ENCODE peak calls at places on chromosomes 7 and 10, in five cellular contexts. One of them, this sample, is unnamed. For H3K36me3, the result is how much of the 10 kb centered on the place peaks cover.

GRCh38 chr7:42694894-42695553 is 216.8 kb downstream of the C7orf25 start:
- DNase-seq in K562: no peak
- DNase-seq in stomach: peak
- DNase-seq in GM12878: no peak
- DNase-seq in transverse colon: no peak
- DNase-seq in this sample: no peak

GRCh38 chr10:60461688-60462087 is 72.0 kb upstream of the ANK3 start:
- DNase-seq in stomach: no peak
- DNase-seq in GM12878: no peak
- DNase-seq in transverse colon: no peak
- DNase-seq in K562: no peak
- DNase-seq in this sample: no peak

GRCh38 chr7:15167912-15168311 is 265.4 kb upstream of the DGKB start:
- DNase-seq in K562: no peak
- DNase-seq in GM12878: no peak
- DNase-seq in stomach: no peak
- DNase-seq in transverse colon: no peak
- DNase-seq in this sample: no peak

GRCh38 chr10:8173243-8173865 is 118.9 kb downstream of the GATA3 start:
- DNase-seq in transverse colon: no peak
- DNase-seq in K562: no peak
- DNase-seq in stomach: no peak
- DNase-seq in GM12878: no peak
- DNase-seq in this sample: no peak

GRCh38 chr7:80499350-80499955 is 12.4 kb downstream of the GNAT3 start:
- DNase-seq in GM12878: no peak
- DNase-seq in K562: no peak
- DNase-seq in transverse colon: no peak
- DNase-seq in stomach: no peak
- DNase-seq in this sample: peak

GRCh38 chr7:17041324-17041723 is 159.5 kb upstream of the AGR3 start:
- DNase-seq in transverse colon: no peak
- DNase-seq in K562: no peak
- DNase-seq in stomach: no peak
- DNase-seq in GM12878: no peak
- DNase-seq in this sample: no peak

GRCh38 chr7:77702451-77703219 is 6.4 kb downstream of the RSBN1L start:
- DNase-seq in GM12878: no peak
- DNase-seq in K562: no peak
- DNase-seq in stomach: no peak
- DNase-seq in transverse colon: no peak
- DNase-seq in this sample: no peak

GRCh38 chr7:19405546-19405945 is 260.3 kb upstream of the FERD3L start:
- DNase-seq in K562: no peak
- DNase-seq in GM12878: no peak
- DNase-seq in stomach: no peak
- DNase-seq in transverse colon: no peak
- DNase-seq in this sample: no peak

GRCh38 chr7:89042963-89043362 is 247.4 kb upstream of the TEX47 start:
- DNase-seq in stomach: no peak
- DNase-seq in transverse colon: no peak
- DNase-seq in GM12878: no peak
- DNase-seq in K562: no peak
- DNase-seq in this sample: no peak

GRCh38 chr7:75696263-75697037 is 42.3 kb downstream of the HIP1 start:
- DNase-seq in K562: no peak
- DNase-seq in GM12878: no peak
- DNase-seq in transverse colon: no peak
- DNase-seq in stomach: no peak
- DNase-seq in this sample: no peak

GRCh38 chr10:91350651-91351081 is 59.5 kb upstream of the HECTD2 start:
- DNase-seq in transverse colon: no peak
- DNase-seq in K562: no peak
- DNase-seq in GM12878: no peak
- DNase-seq in stomach: no peak
- DNase-seq in this sample: no peak

GRCh38 chr7:117061751-117062150 is 108.5 kb downstream of the ST7 start:
- DNase-seq in transverse colon: no peak
- DNase-seq in K562: no peak
- DNase-seq in stomach: no peak
- DNase-seq in GM12878: no peak
- DNase-seq in this sample: no peak

GRCh38 chr10:50582061-50582460 is 41.7 kb downstream of the SGMS1 start:
- DNase-seq in transverse colon: no peak
- DNase-seq in GM12878: no peak
- DNase-seq in stomach: no peak
- DNase-seq in K562: no peak
- DNase-seq in this sample: no peak

GRCh38 chr10:59622320-59622901 is 87.2 kb downstream of the SLC16A9 start:
- DNase-seq in stomach: peak
- DNase-seq in K562: peak
- DNase-seq in GM12878: no peak
- DNase-seq in transverse colon: peak
- DNase-seq in this sample: no peak

GRCh38 chr7:15016726-15017125 is 114.2 kb upstream of the DGKB start:
- DNase-seq in K562: no peak
- DNase-seq in GM12878: no peak
- DNase-seq in transverse colon: no peak
- DNase-seq in stomach: no peak
- DNase-seq in this sample: no peak

GRCh38 chr7:152411389-152411788 is 24.4 kb downstream of the KMT2C start:
- DNase-seq in GM12878: no peak
- DNase-seq in stomach: no peak
- DNase-seq in transverse colon: no peak
- DNase-seq in K562: no peak
- DNase-seq in this sample: no peak

GRCh38 chr7:35819954-35820703 is 19.3 kb downstream of the SEPTIN7 start:
- DNase-seq in stomach: no peak
- DNase-seq in transverse colon: no peak
- DNase-seq in GM12878: no peak
- DNase-seq in K562: no peak
- DNase-seq in this sample: no peak

GRCh38 chr7:85426487-85426960 is 239.7 kb upstream of the SEMA3D start:
- DNase-seq in transverse colon: no peak
- DNase-seq in K562: no peak
- DNase-seq in stomach: no peak
- DNase-seq in GM12878: no peak
- DNase-seq in this sample: no peak

GRCh38 chr7:41576176-41576575 is 126.7 kb downstream of the INHBA start:
- DNase-seq in K562: no peak
- DNase-seq in transverse colon: no peak
- DNase-seq in stomach: no peak
- DNase-seq in GM12878: no peak
- DNase-seq in this sample: no peak

GRCh38 chr10:45580371-45580770 is 92.2 kb downstream of the ZFAND4 start:
- DNase-seq in GM12878: peak
- DNase-seq in transverse colon: no peak
- DNase-seq in stomach: no peak
- DNase-seq in K562: no peak
- DNase-seq in this sample: no peak

GRCh38 chr7:36355490-36355889 is 34.2 kb upstream of the ANLN start:
- DNase-seq in stomach: no peak
- DNase-seq in transverse colon: no peak
- DNase-seq in GM12878: no peak
- DNase-seq in K562: no peak
- DNase-seq in this sample: no peak

GRCh38 chr7:4842302-4843064 is 19.3 kb downstream of the PAPOLB start:
- DNase-seq in transverse colon: no peak
- DNase-seq in GM12878: no peak
- DNase-seq in stomach: no peak
- DNase-seq in K562: no peak
- DNase-seq in this sample: no peak

GRCh38 chr10:83959330-83959729 is 180.0 kb upstream of the GHITM start:
- DNase-seq in transverse colon: no peak
- DNase-seq in stomach: no peak
- DNase-seq in GM12878: no peak
- DNase-seq in K562: no peak
- DNase-seq in this sample: no peak

GRCh38 chr10:52064084-52064845 is 249.8 kb upstream of the DKK1 start:
- DNase-seq in transverse colon: no peak
- DNase-seq in stomach: no peak
- DNase-seq in GM12878: no peak
- DNase-seq in K562: no peak
- DNase-seq in this sample: no peak

GRCh38 chr10:129057856-129058663 is 409.0 kb upstream of the MGMT start:
- DNase-seq in GM12878: peak
- DNase-seq in stomach: no peak
- DNase-seq in transverse colon: peak
- DNase-seq in K562: no peak
- DNase-seq in this sample: peak

GRCh38 chr10:121754667-121755066 is 156.4 kb upstream of the FGFR2 start:
- DNase-seq in transverse colon: no peak
- DNase-seq in stomach: no peak
- DNase-seq in K562: no peak
- DNase-seq in GM12878: no peak
- DNase-seq in this sample: no peak

GRCh38 chr10:90777614-90778013 is 80.2 kb downstream of the HTR7 start:
- DNase-seq in K562: no peak
- DNase-seq in stomach: no peak
- DNase-seq in GM12878: no peak
- DNase-seq in transverse colon: no peak
- DNase-seq in this sample: no peak

GRCh38 chr7:121384159-121384745 is 11.9 kb downstream of the FAM3C start:
- DNase-seq in GM12878: no peak
- DNase-seq in K562: no peak
- DNase-seq in transverse colon: no peak
- DNase-seq in stomach: peak
- DNase-seq in this sample: no peak

GRCh38 chr7:126840869-126841268 is 411.9 kb downstream of the GRM8 start:
- DNase-seq in transverse colon: no peak
- DNase-seq in K562: no peak
- DNase-seq in stomach: no peak
- DNase-seq in GM12878: no peak
- DNase-seq in this sample: no peak

GRCh38 chr10:80473692-80474596 is 19.8 kb downstream of the TSPAN14 start:
- DNase-seq in transverse colon: no peak
- DNase-seq in stomach: no peak
- DNase-seq in K562: no peak
- DNase-seq in GM12878: no peak
- DNase-seq in this sample: no peak

GRCh38 chr10:87635498-87636312 is 24.0 kb upstream of the PAPSS2 start:
- DNase-seq in K562: no peak
- DNase-seq in transverse colon: no peak
- DNase-seq in GM12878: peak
- DNase-seq in stomach: no peak
- DNase-seq in this sample: no peak

GRCh38 chr7:80521809-80522208 is 9.9 kb upstream of the GNAT3 start:
- DNase-seq in stomach: no peak
- DNase-seq in K562: no peak
- DNase-seq in transverse colon: no peak
- DNase-seq in GM12878: no peak
- DNase-seq in this sample: no peak

GRCh38 chr10:62733654-62734293 is 70.7 kb upstream of the ADO start:
- DNase-seq in GM12878: no peak
- DNase-seq in transverse colon: no peak
- DNase-seq in stomach: no peak
- DNase-seq in K562: no peak
- DNase-seq in this sample: no peak

GRCh38 chr7:98930921-98931320 is 52.6 kb downstream of the TRRAP start:
- DNase-seq in K562: no peak
- DNase-seq in GM12878: peak
- DNase-seq in stomach: no peak
- DNase-seq in transverse colon: no peak
- DNase-seq in this sample: no peak

DNA sequence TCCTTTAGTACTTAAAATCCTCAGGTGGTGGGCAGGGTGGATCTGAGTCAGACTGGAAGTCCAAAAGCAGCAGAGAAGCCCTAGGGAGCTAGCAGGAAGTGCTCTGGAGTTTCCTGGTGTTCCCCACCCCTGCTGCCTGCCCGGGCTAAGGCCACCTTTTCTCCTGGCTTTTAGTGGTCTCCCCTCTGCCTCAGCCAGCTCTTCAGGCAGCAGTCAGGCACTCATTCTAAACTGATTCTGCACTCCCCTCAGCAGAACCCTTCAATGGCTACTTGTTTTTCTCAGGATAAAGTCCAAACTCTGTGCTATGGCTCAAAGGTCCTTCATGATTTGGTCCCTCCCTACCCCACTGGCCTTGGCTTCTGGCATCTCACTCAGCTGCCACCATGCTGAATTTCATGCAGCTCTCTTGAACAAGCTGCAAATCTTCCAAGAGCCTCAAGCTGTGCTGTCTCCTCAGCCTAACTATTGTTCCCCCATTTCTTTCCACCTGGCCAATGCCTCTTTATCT is 28.9 kb upstream of the DNMBP start:
- DNase-seq in GM12878: no peak
- DNase-seq in transverse colon: peak
- DNase-seq in K562: no peak
- DNase-seq in stomach: no peak
- DNase-seq in this sample: no peak
- TF ChIP-seq POLR2AphosphoS5 in GM12878: no peak
- TF ChIP-seq POLR2AphosphoS5 in transverse colon: no peak
- TF ChIP-seq POLR2AphosphoS5 in K562: no peak
- TF ChIP-seq POLR2AphosphoS5 in stomach: no peak
- TF ChIP-seq POLR2AphosphoS5 in this sample: no peak

DNA sequence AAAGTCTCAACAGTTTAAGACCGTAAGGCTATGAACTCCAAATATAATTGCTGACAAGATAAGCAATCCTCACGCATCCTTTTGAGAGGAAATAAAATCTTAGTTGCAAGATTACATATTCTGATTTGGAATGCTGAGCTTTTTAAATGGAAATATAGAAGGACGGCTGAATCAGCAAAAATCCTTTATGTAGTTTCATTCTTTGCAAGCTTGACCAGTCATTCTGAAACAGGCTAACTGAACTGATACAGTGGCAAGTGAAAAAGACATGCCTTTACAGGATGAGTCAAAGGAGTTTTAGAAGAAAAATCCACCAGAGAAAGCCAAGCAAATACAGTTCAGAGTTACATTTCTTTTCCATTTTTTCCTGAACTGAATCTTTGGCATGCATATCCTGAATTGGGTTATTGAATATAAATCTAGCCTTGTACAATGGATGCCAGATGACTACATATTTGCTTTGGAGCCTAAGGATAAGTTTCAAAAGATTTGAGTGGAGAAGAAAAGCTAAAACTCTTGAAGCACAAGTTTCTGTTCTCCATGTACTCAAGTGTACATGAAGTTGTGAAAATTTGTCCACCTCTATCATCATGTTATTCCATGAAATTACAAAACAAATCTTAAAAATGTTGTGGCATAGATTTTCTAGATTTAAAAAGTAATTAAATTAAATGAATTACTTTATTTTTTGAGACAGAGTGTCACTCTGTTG is 4.4 kb downstream of the VIM start:
- DNase-seq in transverse colon: no peak
- DNase-seq in K562: no peak
- DNase-seq in GM12878: peak
- DNase-seq in stomach: no peak
- DNase-seq in this sample: no peak
- TF ChIP-seq POLR2A in transverse colon: no peak
- TF ChIP-seq POLR2A in K562: no peak
- TF ChIP-seq POLR2A in GM12878: no peak
- TF ChIP-seq POLR2A in stomach: no peak
- TF ChIP-seq POLR2A in this sample: no peak

GRCh38 chr7:128081351-128081750 is 50.1 kb upstream of the LRRC4 start:
- DNase-seq in GM12878: no peak
- DNase-seq in transverse colon: no peak
- DNase-seq in K562: no peak
- DNase-seq in stomach: no peak
- DNase-seq in this sample: no peak
- H3K36me3 ChIP-seq in GM12878: half or more
- H3K36me3 ChIP-seq in transverse colon: under half
- H3K36me3 ChIP-seq in K562: half or more
- H3K36me3 ChIP-seq in stomach: under half
- H3K36me3 ChIP-seq in this sample: under half

GRCh38 chr10:89515031-89515841 is 20.2 kb downstream of the SLC16A12 start:
- DNase-seq in stomach: no peak
- DNase-seq in GM12878: no peak
- DNase-seq in transverse colon: no peak
- DNase-seq in K562: no peak
- DNase-seq in this sample: no peak
- TF ChIP-seq POLR2AphosphoS5 in stomach: no peak
- TF ChIP-seq POLR2AphosphoS5 in GM12878: no peak
- TF ChIP-seq POLR2AphosphoS5 in transverse colon: peak
- TF ChIP-seq POLR2AphosphoS5 in K562: no peak
- TF ChIP-seq POLR2AphosphoS5 in this sample: no peak

This sample was measured in breast epithelium.